ENCODE peak calls at places on chromosomes 2 and 18, in six cellular contexts. T is stimulated activated CD4-positive, alpha-beta T cell treated with anti-CD3 and anti-CD28 coated beads, Interleukin-2, amount 100 ng/mL, for 24 hours; G is mesendoderm; K is NCI-H2171 treated with DMSO at 0.1 percent for 48 hours; A is cardiac muscle cell; U is stimulated activated CD8-positive, alpha-beta memory T cell treated with anti-CD3 and anti-CD28 coated beads, Interleukin-12 subunit alpha, Interleukin-12 subunit beta, amount 100 ng/mL, for 1 hour. B is an unnamed sample.
A peak's percentile ranks its signal among the peaks of the same experiment; 100 is the strongest.

GRCh38 chr2:229713371-229714079 is 830 bp downstream of the DNER start:
- DNase-seq in T (peak; percentile 22), G (peak; percentile 51), K (no peak), A (peak; percentile 41), U (no peak), B (no peak)

GRCh38 chr2:46780801-46781445 is 134.7 kb downstream of the MCFD2 start:
- DNase-seq in T (no peak), G (peak; percentile 78), K (peak; percentile 13), A (peak; percentile 82), U (no peak), B (no peak)

GRCh38 chr2:126655500-126656310 is at the start of gene GYPC:
- DNase-seq in T (peak; percentile 57), G (peak; percentile 73), K (no peak), A (peak; percentile 60), U (no peak), B (peak; percentile 33)

GRCh38 chr2:100893753-100894530 is 74.0 kb downstream of the NPAS2 start:
- DNase-seq in T (no peak), G (peak; percentile 27), K (no peak), A (no peak), U (no peak), B (no peak)

GRCh38 chr2:230016844-230017243 is 51.9 kb downstream of the SLC16A14 start:
- DNase-seq in T (no peak), G (no peak), K (no peak), A (no peak), U (no peak), B (no peak)

GRCh38 chr18:36711813-36712444 is 116.9 kb downstream of the TPGS2 start:
- DNase-seq in T (no peak), G (peak; percentile 44), K (no peak), A (no peak), U (no peak), B (no peak)

GRCh38 chr2:10709290-10709939 is 12.0 kb upstream of the ATP6V1C2 start:
- DNase-seq in T (no peak), G (peak; percentile 83), K (peak; percentile 85), A (peak; percentile 37), U (no peak), B (no peak)

GRCh38 chr2:229416116-229416694 is 145.1 kb upstream of the PID1 start:
- DNase-seq in T (no peak), G (no peak), K (no peak), A (no peak), U (no peak), B (no peak)

GRCh38 chr2:60354713-60355112 is 198.7 kb downstream of the BCL11A start:
- DNase-seq in T (no peak), G (no peak), K (peak; percentile 73), A (peak; percentile 60), U (no peak), B (no peak)

GRCh38 chr2:8632755-8633154 is 49.1 kb upstream of the ID2 start:
- DNase-seq in T (no peak), G (no peak), K (no peak), A (no peak), U (no peak), B (no peak)

GRCh38 chr18:58522157-58522556 is 106.7 kb downstream of the ALPK2 start:
- DNase-seq in T (no peak), G (no peak), K (no peak), A (no peak), U (no peak), B (no peak)

GRCh38 chr18:41858761-41859555 is 96.1 kb upstream of the PIK3C3 start:
- DNase-seq in T (no peak), G (peak; percentile 39), K (no peak), A (no peak), U (no peak), B (no peak)

GRCh38 chr2:100964222-100964621 is 37.9 kb upstream of the RPL31 start:
- DNase-seq in T (no peak), G (no peak), K (no peak), A (no peak), U (no peak), B (no peak)

GRCh38 chr2:26245810-26246209 is 1.1 kb downstream of the HADHB start:
- DNase-seq in T (no peak), G (peak; percentile 27), K (no peak), A (peak; percentile 13), U (no peak), B (no peak)

GRCh38 chr2:70214958-70215357 is 24.1 kb upstream of the C2orf42 start:
- DNase-seq in T (no peak), G (no peak), K (no peak), A (no peak), U (no peak), B (no peak)

GRCh38 chr2:112577756-112578155 is 6.7 kb upstream of the CHCHD5 start:
- DNase-seq in T (no peak), G (peak; percentile 42), K (no peak), A (peak; percentile 28), U (no peak), B (no peak)

GRCh38 chr2:134230885-134231284 is 23.0 kb upstream of the MGAT5 start:
- DNase-seq in T (no peak), G (no peak), K (no peak), A (no peak), U (no peak), B (no peak)

GRCh38 chr2:42238644-42239288 is 69.6 kb downstream of the EML4 start:
- DNase-seq in T (peak; percentile 41), G (peak; percentile 87), K (no peak), A (peak; percentile 65), U (no peak), B (peak; percentile 29)

GRCh38 chr18:7568426-7568825 is 1.3 kb downstream of the PTPRM start:
- DNase-seq in T (no peak), G (peak; percentile 74), K (peak; percentile 35), A (peak; percentile 84), U (no peak), B (no peak)

GRCh38 chr2:217837001-217837491 is 165.7 kb downstream of the TNS1 start:
- DNase-seq in T (no peak), G (peak; percentile 65), K (no peak), A (no peak), U (no peak), B (no peak)

GRCh38 chr2:11572996-11573395 is 39.2 kb downstream of the GREB1 start:
- DNase-seq in T (no peak), G (no peak), K (no peak), A (no peak), U (no peak), B (no peak)

GRCh38 chr2:172101707-172102158 is 967 bp downstream of the DLX2 start:
- DNase-seq in T (peak; percentile 22), G (peak; percentile 71), K (peak; percentile 49), A (no peak), U (no peak), B (no peak)

GRCh38 chr2:26840937-26841610 is 6.9 kb upstream of the DPYSL5 start:
- DNase-seq in T (no peak), G (no peak), K (peak; percentile 27), A (no peak), U (no peak), B (no peak)

GRCh38 chr2:99106905-99107304 is 34.6 kb upstream of the C2orf15 start:
- DNase-seq in T (no peak), G (no peak), K (no peak), A (no peak), U (no peak), B (no peak)

GRCh38 chr2:86439879-86440630 is 1.1 kb upstream of the KDM3A start:
- DNase-seq in T (no peak), G (no peak), K (no peak), A (no peak), U (no peak), B (no peak)

GRCh38 chr2:9165625-9166024 is 41.0 kb upstream of the ASAP2 start:
- DNase-seq in T (no peak), G (no peak), K (no peak), A (no peak), U (no peak), B (no peak)

GRCh38 chr18:75218524-75218923 is 7.9 kb downstream of the TSHZ1 start:
- DNase-seq in T (no peak), G (no peak), K (peak; percentile 59), A (no peak), U (no peak), B (no peak)

GRCh38 chr2:25280066-25280687 is 61.5 kb downstream of the DNMT3A start:
- DNase-seq in T (no peak), G (no peak), K (no peak), A (no peak), U (no peak), B (no peak)

GRCh38 chr2:172772637-172773036 is 37.0 kb downstream of the RAPGEF4 start:
- DNase-seq in T (no peak), G (no peak), K (no peak), A (no peak), U (no peak), B (no peak)

GRCh38 chr2:50863218-50863617 is 168.7 kb downstream of the NRXN1 start:
- DNase-seq in T (no peak), G (no peak), K (peak; percentile 51), A (no peak), U (no peak), B (no peak)

GRCh38 chr2:32135409-32135808 is 30.3 kb upstream of the SLC30A6 start:
- DNase-seq in T (no peak), G (peak; percentile 80), K (peak; percentile 11), A (peak; percentile 0), U (no peak), B (no peak)

GRCh38 chr2:143284087-143284675 is 155.0 kb downstream of the ARHGAP15 start:
- DNase-seq in T (peak; percentile 28), G (peak; percentile 55), K (peak; percentile 6), A (peak; percentile 72), U (no peak), B (no peak)

GRCh38 chr2:158894078-158894477 is 74.4 kb upstream of the TANC1 start:
- DNase-seq in T (no peak), G (no peak), K (peak; percentile 31), A (no peak), U (no peak), B (no peak)

GRCh38 chr2:177398290-177398683 is 5.7 kb downstream of the AGPS start:
- DNase-seq in T (no peak), G (no peak), K (no peak), A (no peak), U (no peak), B (no peak)

GRCh38 chr2:73896362-73897239 is 3.8 kb downstream of the ACTG2 start:
- DNase-seq in T (no peak), G (no peak), K (no peak), A (no peak), U (no peak), B (no peak)